ENCODE peak calls at places on chromosomes 1 and 21, in five cellular contexts. O, E, Z, Y and B are unnamed samples.

GRCh38 chr1:90730247-90731022 is 13.3 kb upstream of the BARHL2 start:
- DNase-seq in O (no peak), E (no peak), Z (no peak), Y (no peak), B (no peak)

GRCh38 chr1:155134858-155135415 is 715 bp upstream of the SLC50A1 start:
- DNase-seq in O (peak), E (no peak), Z (peak), Y (peak), B (peak)

GRCh38 chr1:156767879-156768608 is 709 bp downstream of the PRCC start:
- DNase-seq in O (no peak), E (peak), Z (no peak), Y (no peak), B (peak)

GRCh38 chr1:62175568-62176179 is 19.0 kb upstream of the L1TD1 start:
- DNase-seq in O (no peak), E (peak), Z (no peak), Y (no peak), B (peak)

GRCh38 chr21:35352066-35352770 is 303.1 kb upstream of the RUNX1 start:
- DNase-seq in O (no peak), E (no peak), Z (no peak), Y (no peak), B (no peak)

GRCh38 chr1:48572632-48573258 is 100.7 kb upstream of the SPATA6 start:
- DNase-seq in O (no peak), E (no peak), Z (peak), Y (no peak), B (peak)

GRCh38 chr1:31954607-31955283 is 16.6 kb upstream of the PTP4A2 start:
- DNase-seq in O (peak), E (no peak), Z (peak), Y (no peak), B (no peak)

GRCh38 chr1:158019177-158019868 is 25.9 kb downstream of the KIRREL1 start:
- DNase-seq in O (no peak), E (no peak), Z (peak), Y (no peak), B (no peak)

GRCh38 chr21:33293811-33294216 is 27.6 kb downstream of the IL10RB start:
- DNase-seq in O (no peak), E (peak), Z (no peak), Y (no peak), B (no peak)

GRCh38 chr21:17387030-17387617 is 125.7 kb upstream of the CXADR start:
- DNase-seq in O (no peak), E (peak), Z (no peak), Y (no peak), B (peak)

GRCh38 chr1:193519922-193520321 is 333.5 kb upstream of the B3GALT2 start:
- DNase-seq in O (no peak), E (no peak), Z (no peak), Y (no peak), B (no peak)

GRCh38 chr1:159171254-159171687 is at the start of gene CADM3:
- DNase-seq in O (no peak), E (no peak), Z (no peak), Y (no peak), B (no peak)

GRCh38 chr1:246703581-246703980 is 20.6 kb upstream of the SCCPDH start:
- DNase-seq in O (no peak), E (no peak), Z (no peak), Y (no peak), B (no peak)

GRCh38 chr1:93177991-93178390 is 2.2 kb downstream of the TMED5 start:
- DNase-seq in O (no peak), E (no peak), Z (no peak), Y (no peak), B (no peak)